ENCODE peak calls at places on chromosomes 3 and 15, in nine cellular contexts. One of them, this sample, is unnamed. For H3K4me1, the result is how much of the 10 kb centered on the place peaks cover.

GRCh38 chr15:95995375-95996168 is 334.9 kb upstream of the NR2F2 start:
- DNase-seq in PC-9: no peak
- DNase-seq in tibial artery: no peak
- DNase-seq in mammary epithelial cell: peak
- DNase-seq in GM12878: no peak
- DNase-seq in heart left ventricle: no peak
- DNase-seq in Panc1: no peak
- DNase-seq in tibial nerve: no peak
- DNase-seq in fibroblast of lung: peak
- DNase-seq in this sample: no peak

GRCh38 chr15:67548532-67548852 is 6.0 kb downstream of the MAP2K5 start:
- DNase-seq in GM12878: no peak
- DNase-seq in PC-9: no peak
- DNase-seq in Panc1: no peak
- DNase-seq in heart left ventricle: no peak
- DNase-seq in tibial nerve: no peak
- DNase-seq in mammary epithelial cell: no peak
- DNase-seq in fibroblast of lung: no peak
- DNase-seq in tibial artery: no peak
- DNase-seq in this sample: no peak

GRCh38 chr3:195800240-195800639 is 11.5 kb downstream of the MUC4 start:
- DNase-seq in tibial nerve: no peak
- DNase-seq in fibroblast of lung: no peak
- DNase-seq in Panc1: no peak
- DNase-seq in mammary epithelial cell: no peak
- DNase-seq in GM12878: no peak
- DNase-seq in tibial artery: no peak
- DNase-seq in PC-9: no peak
- DNase-seq in heart left ventricle: no peak
- DNase-seq in this sample: no peak

GRCh38 chr3:102006812-102007485 is 157.6 kb downstream of the NFKBIZ start:
- DNase-seq in tibial artery: peak
- DNase-seq in tibial nerve: peak
- DNase-seq in Panc1: peak
- DNase-seq in GM12878: no peak
- DNase-seq in PC-9: no peak
- DNase-seq in fibroblast of lung: peak
- DNase-seq in heart left ventricle: peak
- DNase-seq in mammary epithelial cell: peak
- DNase-seq in this sample: no peak

GRCh38 chr3:122343654-122344053 is 18.6 kb downstream of the CSTA start:
- DNase-seq in GM12878: no peak
- DNase-seq in Panc1: no peak
- DNase-seq in fibroblast of lung: no peak
- DNase-seq in tibial artery: no peak
- DNase-seq in mammary epithelial cell: peak
- DNase-seq in PC-9: no peak
- DNase-seq in tibial nerve: no peak
- DNase-seq in heart left ventricle: no peak
- DNase-seq in this sample: no peak

GRCh38 chr3:134810052-134810435 is 15.0 kb downstream of the EPHB1 start:
- DNase-seq in GM12878: no peak
- DNase-seq in tibial nerve: no peak
- DNase-seq in heart left ventricle: no peak
- DNase-seq in Panc1: no peak
- DNase-seq in tibial artery: no peak
- DNase-seq in PC-9: no peak
- DNase-seq in mammary epithelial cell: no peak
- DNase-seq in fibroblast of lung: no peak
- DNase-seq in this sample: peak

GRCh38 chr3:99645277-99646106 is 7.1 kb downstream of the COL8A1 start:
- DNase-seq in tibial artery: no peak
- DNase-seq in heart left ventricle: no peak
- DNase-seq in Panc1: peak
- DNase-seq in GM12878: no peak
- DNase-seq in tibial nerve: no peak
- DNase-seq in PC-9: no peak
- DNase-seq in mammary epithelial cell: peak
- DNase-seq in fibroblast of lung: peak
- DNase-seq in this sample: no peak

GRCh38 chr15:51331141-51331540 is 7.3 kb downstream of the CYP19A1 start:
- DNase-seq in PC-9: no peak
- DNase-seq in fibroblast of lung: no peak
- DNase-seq in Panc1: no peak
- DNase-seq in GM12878: no peak
- DNase-seq in tibial artery: no peak
- DNase-seq in mammary epithelial cell: no peak
- DNase-seq in tibial nerve: no peak
- DNase-seq in heart left ventricle: no peak
- DNase-seq in this sample: no peak

GRCh38 chr15:33045066-33045810 is 149.3 kb downstream of the FMN1 start:
- DNase-seq in mammary epithelial cell: no peak
- DNase-seq in fibroblast of lung: peak
- DNase-seq in tibial artery: no peak
- DNase-seq in GM12878: no peak
- DNase-seq in PC-9: no peak
- DNase-seq in Panc1: no peak
- DNase-seq in tibial nerve: no peak
- DNase-seq in heart left ventricle: no peak
- DNase-seq in this sample: no peak

GRCh38 chr3:140830391-140830790 is 111.2 kb upstream of the SLC25A36 start:
- DNase-seq in fibroblast of lung: no peak
- DNase-seq in tibial nerve: no peak
- DNase-seq in mammary epithelial cell: no peak
- DNase-seq in Panc1: no peak
- DNase-seq in GM12878: no peak
- DNase-seq in PC-9: no peak
- DNase-seq in tibial artery: no peak
- DNase-seq in heart left ventricle: no peak
- DNase-seq in this sample: no peak

GRCh38 chr15:85750807-85751730 is 43.7 kb downstream of the KLHL25 start:
- DNase-seq in mammary epithelial cell: no peak
- DNase-seq in tibial artery: peak
- DNase-seq in Panc1: no peak
- DNase-seq in tibial nerve: no peak
- DNase-seq in PC-9: no peak
- DNase-seq in heart left ventricle: peak
- DNase-seq in GM12878: no peak
- DNase-seq in fibroblast of lung: peak
- DNase-seq in this sample: peak

GRCh38 chr15:77266708-77267387 is 153.1 kb downstream of the PEAK1 start:
- DNase-seq in tibial nerve: no peak
- DNase-seq in GM12878: no peak
- DNase-seq in mammary epithelial cell: peak
- DNase-seq in Panc1: no peak
- DNase-seq in heart left ventricle: no peak
- DNase-seq in tibial artery: no peak
- DNase-seq in fibroblast of lung: no peak
- DNase-seq in PC-9: peak
- DNase-seq in this sample: no peak

GRCh38 chr15:81516461-81516860 is 142.4 kb upstream of the TMC3 start:
- DNase-seq in heart left ventricle: no peak
- DNase-seq in GM12878: no peak
- DNase-seq in mammary epithelial cell: no peak
- DNase-seq in tibial artery: no peak
- DNase-seq in Panc1: no peak
- DNase-seq in fibroblast of lung: peak
- DNase-seq in tibial nerve: no peak
- DNase-seq in PC-9: no peak
- DNase-seq in this sample: no peak

GRCh38 chr3:108124337-108125150 is 33.7 kb upstream of the CD47 start:
- DNase-seq in heart left ventricle: no peak
- DNase-seq in GM12878: peak
- DNase-seq in tibial artery: no peak
- DNase-seq in mammary epithelial cell: no peak
- DNase-seq in Panc1: no peak
- DNase-seq in fibroblast of lung: peak
- DNase-seq in PC-9: no peak
- DNase-seq in tibial nerve: no peak
- DNase-seq in this sample: no peak

GRCh38 chr15:40450047-40450446 is 9.3 kb downstream of the BAHD1 start:
- DNase-seq in fibroblast of lung: no peak
- DNase-seq in tibial nerve: no peak
- DNase-seq in mammary epithelial cell: no peak
- DNase-seq in PC-9: no peak
- DNase-seq in heart left ventricle: no peak
- DNase-seq in Panc1: no peak
- DNase-seq in tibial artery: no peak
- DNase-seq in GM12878: no peak
- DNase-seq in this sample: no peak
- H3K4me1 ChIP-seq in fibroblast of lung: under half
- H3K4me1 ChIP-seq in tibial nerve: under half
- H3K4me1 ChIP-seq in mammary epithelial cell: under half
- H3K4me1 ChIP-seq in PC-9: under half
- H3K4me1 ChIP-seq in heart left ventricle: half or more
- H3K4me1 ChIP-seq in Panc1: under half
- H3K4me1 ChIP-seq in tibial artery: under half
- H3K4me1 ChIP-seq in GM12878: under half
- H3K4me1 ChIP-seq in this sample: under half

GRCh38 chr15:40253179-40253790 is 14.4 kb downstream of the PAK6 start:
- DNase-seq in tibial artery: no peak
- DNase-seq in heart left ventricle: no peak
- DNase-seq in fibroblast of lung: no peak
- DNase-seq in PC-9: no peak
- DNase-seq in Panc1: no peak
- DNase-seq in mammary epithelial cell: no peak
- DNase-seq in GM12878: no peak
- DNase-seq in tibial nerve: no peak
- DNase-seq in this sample: no peak
- H3K4me3 ChIP-seq in tibial artery: peak
- H3K4me3 ChIP-seq in heart left ventricle: peak
- H3K4me3 ChIP-seq in fibroblast of lung: peak
- H3K4me3 ChIP-seq in PC-9: peak
- H3K4me3 ChIP-seq in Panc1: peak
- H3K4me3 ChIP-seq in mammary epithelial cell: no peak
- H3K4me3 ChIP-seq in GM12878: peak
- H3K4me3 ChIP-seq in tibial nerve: peak
- H3K4me3 ChIP-seq in this sample: peak

DNA sequence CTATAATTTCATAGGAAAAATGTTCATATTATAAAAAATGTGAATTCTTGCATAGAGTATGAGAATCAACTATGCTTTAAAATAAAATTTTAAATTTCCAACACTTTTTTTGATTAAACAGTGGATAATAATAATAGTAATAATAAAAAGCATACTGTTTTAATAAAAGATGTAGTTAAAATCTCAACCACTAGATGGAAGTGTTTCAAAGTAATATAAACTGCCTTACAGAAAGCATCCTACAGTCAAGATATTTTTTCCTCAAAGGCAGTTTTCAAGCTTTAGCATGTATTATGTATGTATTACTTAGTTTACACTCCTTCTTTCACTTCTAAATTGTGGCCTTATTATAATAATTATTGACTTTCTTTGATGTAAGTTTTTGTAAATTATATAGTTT is 217.5 kb downstream of the CHL1 start:
- DNase-seq in tibial nerve: no peak
- DNase-seq in Panc1: no peak
- DNase-seq in PC-9: no peak
- DNase-seq in heart left ventricle: no peak
- DNase-seq in GM12878: no peak
- DNase-seq in fibroblast of lung: peak
- DNase-seq in mammary epithelial cell: no peak
- DNase-seq in tibial artery: no peak
- DNase-seq in this sample: no peak
- TF ChIP-seq CTCF in tibial nerve: peak
- TF ChIP-seq CTCF in Panc1: no peak
- TF ChIP-seq CTCF in PC-9: peak
- TF ChIP-seq CTCF in heart left ventricle: peak
- TF ChIP-seq CTCF in GM12878: peak
- TF ChIP-seq CTCF in fibroblast of lung: peak
- TF ChIP-seq CTCF in mammary epithelial cell: peak
- TF ChIP-seq CTCF in tibial artery: no peak
- TF ChIP-seq CTCF in this sample: peak

GRCh38 chr3:12807960-12808359 is 11.5 kb downstream of the CAND2 start:
- DNase-seq in heart left ventricle: no peak
- DNase-seq in Panc1: no peak
- DNase-seq in fibroblast of lung: no peak
- DNase-seq in tibial nerve: no peak
- DNase-seq in tibial artery: no peak
- DNase-seq in PC-9: no peak
- DNase-seq in mammary epithelial cell: no peak
- DNase-seq in GM12878: no peak
- DNase-seq in this sample: no peak
- H3K4me1 ChIP-seq in heart left ventricle: under half
- H3K4me1 ChIP-seq in Panc1: under half
- H3K4me1 ChIP-seq in fibroblast of lung: under half
- H3K4me1 ChIP-seq in tibial nerve: under half
- H3K4me1 ChIP-seq in tibial artery: under half
- H3K4me1 ChIP-seq in PC-9: under half
- H3K4me1 ChIP-seq in mammary epithelial cell: under half
- H3K4me1 ChIP-seq in GM12878: under half
- H3K4me1 ChIP-seq in this sample: under half

This sample was measured in ascending aorta.